ENCODE peak calls at places on chromosomes 1 and 21, in six cellular contexts. Z is NCI-H2171, L is AG04450, F is T-helper 9 cell, O is GM13976, W is NCI-H748 treated with DMSO at 0.1 percent for 48 hours. D is an unnamed sample.

GRCh38 chr1:67564193-67564592 is 120.8 kb upstream of the GADD45A start:
- DNase-seq in O (no peak), L (no peak), W (no peak), Z (no peak), F (no peak), D (no peak)

GRCh38 chr1:167223144-167224103 is 2.7 kb downstream of the POU2F1 start:
- DNase-seq in L (no peak), O (no peak), W (no peak), Z (no peak), F (no peak), D (no peak)

GRCh38 chr1:68010543-68010942 is 39.9 kb downstream of the DIRAS3 start:
- DNase-seq in F (no peak), W (no peak), O (no peak), Z (no peak), L (no peak), D (no peak)

GRCh38 chr21:39103689-39104088 is 79.6 kb downstream of the PSMG1 start:
- DNase-seq in O (no peak), W (no peak), Z (no peak), F (no peak), L (no peak), D (no peak)

GRCh38 chr1:17027403-17027802 is 15.7 kb upstream of the ATP13A2 start:
- DNase-seq in O (no peak), W (no peak), F (no peak), L (no peak), Z (no peak), D (no peak)

GRCh38 chr1:163875214-163875926 is 553.6 kb downstream of the NUF2 start:
- DNase-seq in L (no peak), Z (no peak), O (no peak), F (no peak), W (no peak), D (no peak)

GRCh38 chr1:12798911-12799310 is 7.7 kb downstream of the PRAMEF1 start:
- DNase-seq in F (no peak), Z (no peak), O (no peak), L (no peak), W (no peak), D (no peak)

GRCh38 chr1:245051349-245052221 is 103.2 kb upstream of the KIF26B start:
- DNase-seq in O (no peak), W (no peak), Z (no peak), F (no peak), L (no peak), D (no peak)

GRCh38 chr1:156647351-156647750 is 5.4 kb downstream of the BCAN start:
- DNase-seq in O (no peak), F (no peak), L (no peak), Z (no peak), W (no peak), D (no peak)

GRCh38 chr1:212459656-212460055 is 26.9 kb downstream of the NENF start:
- DNase-seq in O (no peak), Z (no peak), F (no peak), L (no peak), W (no peak), D (no peak)

GRCh38 chr21:27429612-27430361 is 462.9 kb upstream of the ADAMTS5 start:
- DNase-seq in O (no peak), F (no peak), L (peak), Z (no peak), W (no peak), D (no peak)

GRCh38 chr1:194693244-194693643 is 1506.8 kb upstream of the B3GALT2 start:
- DNase-seq in Z (no peak), W (no peak), F (no peak), O (no peak), L (no peak), D (no peak)

GRCh38 chr1:243917863-243918565 is 68.0 kb upstream of the AKT3 start:
- DNase-seq in L (no peak), O (no peak), W (no peak), F (no peak), Z (no peak), D (no peak)

GRCh38 chr21:40173833-40174232 is 306.6 kb downstream of the PCP4 start:
- DNase-seq in O (no peak), L (no peak), W (no peak), F (no peak), Z (no peak), D (peak)

GRCh38 chr1:178238722-178239510 is 145.0 kb downstream of the RASAL2 start:
- DNase-seq in Z (no peak), L (peak), F (no peak), W (no peak), O (no peak), D (no peak)

GRCh38 chr1:116732726-116733125 is 21.5 kb upstream of the CD2 start:
- DNase-seq in F (no peak), Z (no peak), O (no peak), L (no peak), W (no peak), D (no peak)

GRCh38 chr1:107963009-107963408 is 2.0 kb downstream of the VAV3 start:
- DNase-seq in Z (no peak), F (no peak), O (no peak), W (no peak), L (no peak), D (peak)

GRCh38 chr1:205270764-205271163 is 43.0 kb downstream of the TMCC2 start:
- DNase-seq in F (no peak), O (no peak), Z (no peak), W (peak), L (no peak), D (no peak)

GRCh38 chr1:116711061-116711582 is 43.1 kb upstream of the CD2 start:
- DNase-seq in Z (peak), W (no peak), F (no peak), O (no peak), L (no peak), D (no peak)

GRCh38 chr21:35658242-35658641 is 402.1 kb downstream of the SETD4 start:
- DNase-seq in F (no peak), Z (no peak), O (peak), W (no peak), L (peak), D (no peak)

GRCh38 chr1:8091691-8092090 is 65.6 kb upstream of the ERRFI1 start:
- DNase-seq in Z (no peak), F (no peak), L (no peak), W (no peak), O (no peak), D (no peak)

GRCh38 chr1:209839875-209840491 is 12.2 kb downstream of the UTP25 start:
- DNase-seq in W (no peak), L (peak), Z (no peak), O (no peak), F (no peak), D (no peak)

GRCh38 chr21:31656199-31657095 is 3.0 kb upstream of the SOD1 start:
- DNase-seq in O (no peak), L (no peak), Z (no peak), F (no peak), W (no peak), D (no peak)

GRCh38 chr21:37877171-37877570 is 39.1 kb downstream of the KCNJ6 start:
- DNase-seq in F (no peak), Z (no peak), W (no peak), O (no peak), L (no peak), D (no peak)

GRCh38 chr1:54767526-54767925 is 3.2 kb upstream of the PARS2 start:
- DNase-seq in L (no peak), O (no peak), W (no peak), Z (no peak), F (no peak), D (no peak)

GRCh38 chr1:41535236-41535720 is 50.8 kb upstream of the EDN2 start:
- DNase-seq in W (no peak), F (no peak), L (no peak), O (no peak), Z (no peak), D (no peak)

GRCh38 chr1:223344491-223344890 is 19.5 kb downstream of the SUSD4 start:
- DNase-seq in F (no peak), O (no peak), W (no peak), L (no peak), Z (no peak), D (no peak)